ENCODE peak calls at places on chromosomes 13 and 19, in seven cellular contexts. M is stimulated activated CD4-positive, alpha-beta T cell treated with anti-CD3 and anti-CD28 coated beads, Interleukin-15, amount 100 ng/mL, for 1 hour; O is cerebellum; U is iPS-NIHi11; C is H9; L is osteoblast; S is upper lobe of right lung. P is an unnamed sample.

GRCh38 chr19:42313096-42313839 is at the start of gene TMEM145:
- DNase-seq in M (peak; percentile 23), O (peak; percentile 90), U (peak; percentile 94), C (peak; percentile 73), L (peak; percentile 98), S (no peak), P (peak; percentile 65)

GRCh38 chr19:1408300-1409203 is 1.2 kb downstream of the DAZAP1 start:
- DNase-seq in M (peak; percentile 49), O (no peak), U (peak; percentile 45), C (no peak), L (peak; percentile 93), S (peak; percentile 84), P (peak; percentile 63)

GRCh38 chr19:2509096-2509495 is 33.2 kb downstream of the GADD45B start:
- DNase-seq in M (no peak), O (no peak), U (no peak), C (no peak), L (no peak), S (no peak), P (no peak)

GRCh38 chr19:7226749-7227148 is 67.5 kb downstream of the INSR start:
- DNase-seq in M (no peak), O (no peak), U (no peak), C (no peak), L (no peak), S (no peak), P (no peak)

GRCh38 chr13:57630661-57631606 is 610 bp upstream of the PCDH17 start:
- DNase-seq in M (no peak), O (no peak), U (peak; percentile 4), C (peak; percentile 35), L (peak; percentile 83), S (peak; percentile 41), P (no peak)

GRCh38 chr13:68056816-68057710 is 826.9 kb upstream of the PCDH9 start:
- DNase-seq in M (no peak), O (no peak), U (no peak), C (no peak), L (no peak), S (no peak), P (no peak)

GRCh38 chr13:61414686-61415664 is 674 bp downstream of the PCDH20 start:
- DNase-seq in M (no peak), O (no peak), U (peak; percentile 88), C (peak; percentile 93), L (peak; percentile 55), S (peak; percentile 86), P (no peak)

GRCh38 chr19:47097396-47098217 is 16.0 kb downstream of the ZC3H4 start:
- DNase-seq in M (no peak), O (peak; percentile 52), U (no peak), C (no peak), L (peak; percentile 88), S (no peak), P (no peak)

GRCh38 chr19:38849147-38849745 is 540 bp downstream of the HNRNPL start:
- DNase-seq in M (peak; percentile 100), O (peak; percentile 93), U (peak; percentile 99), C (peak; percentile 89), L (peak; percentile 99), S (peak; percentile 99), P (peak; percentile 99)

GRCh38 chr13:48727252-48728011 is 73.7 kb downstream of the CYSLTR2 start:
- DNase-seq in M (no peak), O (no peak), U (no peak), C (no peak), L (no peak), S (no peak), P (peak; percentile 57)

GRCh38 chr19:14563989-14564650 is 7.7 kb downstream of the NDUFB7 start:
- DNase-seq in M (peak; percentile 34), O (no peak), U (peak; percentile 93), C (peak; percentile 98), L (no peak), S (no peak), P (no peak)

GRCh38 chr13:34647379-34647778 is 294.7 kb upstream of the NBEA start:
- DNase-seq in M (no peak), O (no peak), U (no peak), C (no peak), L (no peak), S (no peak), P (no peak)

GRCh38 chr13:102555914-102556553 is 40.8 kb upstream of the TPP2 start:
- DNase-seq in M (no peak), O (peak; percentile 55), U (peak; percentile 40), C (no peak), L (no peak), S (no peak), P (no peak)

GRCh38 chr13:49367640-49368431 is 76.0 kb downstream of the CAB39L start:
- DNase-seq in M (no peak), O (no peak), U (peak; percentile 33), C (no peak), L (peak; percentile 48), S (no peak), P (no peak)

GRCh38 chr19:10289167-10289835 is 451 bp upstream of the ICAM5 start:
- DNase-seq in M (peak; percentile 56), O (no peak), U (peak; percentile 60), C (peak; percentile 85), L (peak; percentile 90), S (peak; percentile 86), P (peak; percentile 54)

GRCh38 chr19:2425622-2426581 is 1.5 kb downstream of the TIMM13 start:
- DNase-seq in M (no peak), O (no peak), U (no peak), C (peak; percentile 39), L (peak; percentile 87), S (no peak), P (no peak)

GRCh38 chr19:18300930-18301717 is 19.7 kb upstream of the JUND start:
- DNase-seq in M (no peak), O (no peak), U (peak; percentile 52), C (no peak), L (peak; percentile 99), S (peak; percentile 86), P (peak; percentile 71)

GRCh38 chr13:55815458-55816033 is 1325.2 kb upstream of the PRR20A start:
- DNase-seq in M (no peak), O (no peak), U (no peak), C (no peak), L (no peak), S (no peak), P (no peak)

GRCh38 chr13:113548171-113548641 is 36.3 kb upstream of the TFDP1 start:
- DNase-seq in M (no peak), O (peak; percentile 88), U (no peak), C (peak; percentile 19), L (peak; percentile 51), S (peak; percentile 60), P (no peak)

GRCh38 chr19:18440421-18440877 is 2.5 kb upstream of the ISYNA1 start:
- DNase-seq in M (no peak), O (no peak), U (peak; percentile 69), C (no peak), L (peak; percentile 90), S (no peak), P (peak; percentile 60)

GRCh38 chr13:99655351-99656091 is 154.2 kb downstream of the TM9SF2 start:
- DNase-seq in M (no peak), O (no peak), U (no peak), C (no peak), L (peak; percentile 89), S (no peak), P (no peak)

GRCh38 chr19:7301525-7301924 is 7.3 kb upstream of the INSR start:
- DNase-seq in M (no peak), O (no peak), U (no peak), C (no peak), L (no peak), S (no peak), P (no peak)

GRCh38 chr13:45951724-45952123 is 100.2 kb upstream of the SIAH3 start:
- DNase-seq in M (no peak), O (no peak), U (no peak), C (no peak), L (no peak), S (no peak), P (no peak)

GRCh38 chr19:51783373-51783772 is 11.6 kb upstream of the FPR3 start:
- DNase-seq in M (no peak), O (no peak), U (peak; percentile 18), C (no peak), L (no peak), S (no peak), P (no peak)

GRCh38 chr19:15448778-15449619 is 757 bp downstream of the WIZ start:
- DNase-seq in M (no peak), O (no peak), U (peak; percentile 49), C (no peak), L (peak; percentile 95), S (no peak), P (peak; percentile 72)

GRCh38 chr19:18231775-18232174 is 5.5 kb upstream of the PDE4C start:
- DNase-seq in M (no peak), O (no peak), U (no peak), C (no peak), L (peak; percentile 47), S (no peak), P (no peak)

GRCh38 chr19:47613165-47614146 is 4.5 kb downstream of the BICRA start:
- DNase-seq in M (no peak), O (no peak), U (peak; percentile 65), C (peak; percentile 78), L (peak; percentile 94), S (no peak), P (peak; percentile 47)

GRCh38 chr19:58317481-58318072 is 9.2 kb upstream of the ZSCAN22 start:
- DNase-seq in M (no peak), O (no peak), U (peak; percentile 60), C (no peak), L (no peak), S (no peak), P (no peak)

GRCh38 chr19:49391581-49392399 is 3.7 kb downstream of the KASH5 start:
- DNase-seq in M (peak; percentile 64), O (peak; percentile 93), U (peak; percentile 89), C (peak; percentile 90), L (peak; percentile 93), S (peak; percentile 89), P (peak; percentile 64)

GRCh38 chr13:74158028-74158427 is 23.8 kb upstream of the KLF12 start:
- DNase-seq in M (no peak), O (no peak), U (no peak), C (no peak), L (no peak), S (no peak), P (peak; percentile 25)

GRCh38 chr13:85709721-85710120 is 89.5 kb downstream of the SLITRK6 start:
- DNase-seq in M (no peak), O (no peak), U (no peak), C (no peak), L (no peak), S (no peak), P (no peak)

GRCh38 chr13:53028637-53029121 is at the start of gene OLFM4:
- DNase-seq in M (no peak), O (no peak), U (no peak), C (peak; percentile 34), L (no peak), S (no peak), P (no peak)

GRCh38 chr13:36493046-36493445 is 60.8 kb downstream of the CCNA1 start:
- DNase-seq in M (no peak), O (no peak), U (no peak), C (no peak), L (no peak), S (no peak), P (no peak)

GRCh38 chr13:49629196-49629938 is 1.1 kb downstream of the ARL11 start:
- DNase-seq in M (no peak), O (no peak), U (no peak), C (no peak), L (no peak), S (no peak), P (no peak)

GRCh38 chr13:101454767-101455166 is 2.3 kb downstream of the ITGBL1 start:
- DNase-seq in M (no peak), O (no peak), U (no peak), C (no peak), L (no peak), S (no peak), P (no peak)

GRCh38 chr13:20270163-20270865 is 38.2 kb upstream of the GJB6 start:
- DNase-seq in M (no peak), O (no peak), U (no peak), C (no peak), L (no peak), S (no peak), P (no peak)

GRCh38 chr13:47178090-47178950 is 281.5 kb upstream of the HTR2A start:
- DNase-seq in M (no peak), O (no peak), U (no peak), C (no peak), L (no peak), S (no peak), P (no peak)

GRCh38 chr13:93260591-93260990 is 34.0 kb downstream of the GPC6 start:
- DNase-seq in M (no peak), O (no peak), U (no peak), C (no peak), L (no peak), S (no peak), P (no peak)